ENCODE peak calls at places on chromosomes 1 and 21, in six cellular contexts. S is tibial nerve, I is mucosa of descending colon, N is MM.1S, Z is pancreas, W is body of pancreas. M is an unnamed sample.

GRCh38 chr1:12636098-12636950 is 7.6 kb upstream of the AADACL4 start:
- DNase-seq in S (no peak), W (peak; percentile 32), N (no peak), Z (peak; percentile 20), I (no peak), M (no peak)

GRCh38 chr1:3869751-3870301 is 12.6 kb downstream of the DFFB start:
- DNase-seq in I (peak; percentile 18), Z (no peak), W (no peak), S (no peak), N (no peak), M (no peak)

GRCh38 chr1:160365325-160365724 is 1.5 kb upstream of the NHLH1 start:
- DNase-seq in I (no peak), N (no peak), Z (no peak), S (no peak), W (no peak), M (no peak)

GRCh38 chr1:32179443-32180185 is at the start of gene TXLNA:
- DNase-seq in N (peak; percentile 91), S (peak; percentile 92), I (peak; percentile 95), W (peak; percentile 93), Z (peak; percentile 89), M (peak; percentile 98)

GRCh38 chr1:115924730-115925129 is 51.6 kb upstream of the SLC22A15 start:
- DNase-seq in N (no peak), I (no peak), W (no peak), Z (no peak), S (no peak), M (no peak)

GRCh38 chr1:116503535-116504307 is 67.1 kb downstream of the CD58 start:
- DNase-seq in S (no peak), I (no peak), Z (no peak), W (no peak), N (no peak), M (no peak)

GRCh38 chr1:178650950-178651461 is 74.0 kb upstream of the RALGPS2 start:
- DNase-seq in I (peak; percentile 55), W (no peak), S (no peak), Z (no peak), N (no peak), M (no peak)

GRCh38 chr21:34994646-34995631 is 54.2 kb downstream of the RUNX1 start:
- DNase-seq in N (no peak), S (no peak), I (no peak), Z (no peak), W (no peak), M (no peak)

GRCh38 chr21:45366931-45367401 is 38.0 kb upstream of the COL18A1 start:
- DNase-seq in I (peak; percentile 27), S (no peak), Z (peak; percentile 20), N (no peak), W (peak; percentile 58), M (no peak)

GRCh38 chr1:61013189-61013952 is 69.0 kb upstream of the NFIA start:
- DNase-seq in N (no peak), Z (no peak), I (no peak), S (no peak), W (no peak), M (no peak)

GRCh38 chr1:98018074-98018473 is 97.2 kb upstream of the DPYD start:
- DNase-seq in Z (no peak), S (no peak), W (no peak), N (no peak), I (no peak), M (no peak)
- TF ChIP-seq CTCF in Z (no peak), S (no peak), W (no peak), N (no peak), I (no peak), M (no peak)

DNA sequence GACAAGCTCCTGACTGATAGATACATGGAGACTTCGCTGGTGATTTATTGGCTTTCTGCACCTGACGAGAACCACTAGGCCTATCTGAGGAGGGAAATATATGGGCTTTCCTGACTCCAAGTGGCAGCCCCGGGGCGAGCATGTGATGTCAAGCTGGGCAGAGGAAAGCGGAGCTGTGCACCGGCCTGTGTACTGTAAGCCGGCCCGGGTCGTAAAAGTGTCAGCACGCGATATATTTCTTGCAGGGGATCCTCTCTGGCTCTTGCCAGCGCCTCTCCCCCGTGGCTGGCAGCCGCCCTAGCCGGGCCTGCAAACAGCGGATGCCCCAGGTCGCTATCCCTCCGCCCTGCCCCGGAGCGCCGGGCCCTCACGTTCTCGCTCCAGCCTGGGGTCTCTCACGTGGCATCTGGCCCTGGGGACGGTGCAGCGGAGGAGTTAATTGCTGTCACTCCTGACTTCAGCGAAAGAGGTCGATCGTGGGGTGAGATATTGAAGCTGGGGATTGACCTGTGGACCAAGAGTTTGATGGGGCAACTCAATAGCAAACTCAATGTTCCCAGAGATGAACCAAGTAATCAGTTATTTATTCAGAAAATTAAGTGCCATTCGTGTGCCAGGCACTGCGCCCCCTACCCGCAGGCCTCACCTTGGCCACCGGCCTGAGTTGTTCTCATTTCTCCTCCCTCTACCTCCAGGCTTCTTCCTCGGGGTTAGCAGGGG is 41.0 kb upstream of the HAO2 start:
- DNase-seq in W (peak; percentile 47), N (peak; percentile 25), S (no peak), I (peak; percentile 37), Z (no peak), M (peak; percentile 62)
- H3K4me3 ChIP-seq in W (no peak overlapping the region), N (peak overlapping the region; percentile 44), S (peak overlapping the region; percentile 49), I (no peak overlapping the region), Z (peak overlapping the region; percentile 10), M (peak overlapping the region; percentile 41)

DNA sequence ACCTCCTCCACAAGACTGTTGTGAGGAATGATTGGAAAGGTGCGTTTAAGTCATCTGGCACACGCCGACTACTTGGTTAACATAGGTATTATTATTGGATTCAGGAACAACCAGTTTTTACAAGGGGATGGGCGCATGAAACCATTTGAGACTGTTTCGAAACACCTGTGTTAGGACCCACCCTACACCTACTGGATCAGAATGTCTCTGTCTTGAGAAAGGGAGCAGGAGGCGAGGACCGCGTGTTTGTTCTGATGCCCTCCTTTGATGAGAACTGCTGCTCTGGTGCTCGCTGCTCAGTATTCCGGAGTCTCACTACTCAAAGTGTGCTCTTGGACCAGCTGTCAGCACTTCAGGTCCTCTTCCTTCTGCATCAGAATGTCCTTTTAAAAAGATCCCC is 7.3 kb downstream of the H6PD start:
- DNase-seq in N (no peak), Z (no peak), I (no peak), W (no peak), S (no peak), M (peak; percentile 57)
- H3K4me1 ChIP-seq in N (peaks cover 21% of the 10 kb centered on the region), Z (peaks cover 45% of the 10 kb centered on the region), I (peaks cover 35% of the 10 kb centered on the region), W (peaks cover 93% of the 10 kb centered on the region), S (no peaks in the 10 kb centered on the region), M (peaks cover 79% of the 10 kb centered on the region)

GRCh38 chr1:89305493-89305892 is 32.8 kb upstream of the GBP5 start:
- DNase-seq in I (no peak), Z (no peak), S (no peak), N (peak; percentile 54), W (no peak), M (no peak)
- TF ChIP-seq CTCF in I (no peak), Z (no peak), S (no peak), N (no peak), W (no peak), M (no peak)

GRCh38 chr1:43067856-43068751 is 104.0 kb downstream of the EBNA1BP2 start:
- DNase-seq in N (no peak), I (no peak), S (no peak), W (peak; percentile 43), Z (no peak), M (no peak)
- H3K4me3 ChIP-seq in N (no peak overlapping the region), I (no peak overlapping the region), S (peak overlapping the region; percentile 52), W (no peak overlapping the region), Z (no peak overlapping the region), M (peak overlapping the region; percentile 43)

GRCh38 chr1:206703647-206704046 is 18.9 kb downstream of the MAPKAPK2 start:
- DNase-seq in S (no peak), I (no peak), N (peak; percentile 31), W (no peak), Z (no peak), M (peak; percentile 43)
- H3K4me1 ChIP-seq in S (no peaks in the 10 kb centered on the region), I (peaks cover 45% of the 10 kb centered on the region), N (peaks cover 29% of the 10 kb centered on the region), W (peaks cover 84% of the 10 kb centered on the region), Z (peaks cover 23% of the 10 kb centered on the region), M (peaks cover 74% of the 10 kb centered on the region)

GRCh38 chr1:7634841-7635240 is 136.3 kb upstream of the VAMP3 start:
- DNase-seq in S (no peak), I (no peak), Z (no peak), W (no peak), N (no peak), M (no peak)
- TF ChIP-seq CTCF in S (no peak), I (no peak), Z (no peak), W (no peak), N (no peak), M (no peak)